ENCODE peak calls at places on chromosomes 13 and 19, in four cellular contexts. One of them, this sample, is unnamed.

GRCh38 chr19:6668696-6669095 is 1.3 kb downstream of the TNFSF14 start:
- DNase-seq in foreskin fibroblast: no peak
- DNase-seq in WTC11: no peak
- DNase-seq in lower lobe of right lung: no peak
- DNase-seq in this sample: no peak

GRCh38 chr19:46221152-46221551 is 8.4 kb upstream of the IGFL1 start:
- DNase-seq in foreskin fibroblast: no peak
- DNase-seq in WTC11: no peak
- DNase-seq in lower lobe of right lung: no peak
- DNase-seq in this sample: no peak

GRCh38 chr13:99302637-99303505 is 4.3 kb downstream of the GPR183 start:
- DNase-seq in foreskin fibroblast: no peak
- DNase-seq in lower lobe of right lung: no peak
- DNase-seq in WTC11: no peak
- DNase-seq in this sample: no peak

GRCh38 chr13:19713186-19713965 is 69.4 kb downstream of the PSPC1 start:
- DNase-seq in lower lobe of right lung: no peak
- DNase-seq in WTC11: no peak
- DNase-seq in foreskin fibroblast: peak
- DNase-seq in this sample: no peak

GRCh38 chr19:2887391-2887914 is 13.3 kb upstream of the ZNF57 start:
- DNase-seq in foreskin fibroblast: peak
- DNase-seq in WTC11: no peak
- DNase-seq in lower lobe of right lung: no peak
- DNase-seq in this sample: no peak

GRCh38 chr13:30832845-30833332 is 73.2 kb upstream of the MEDAG start:
- DNase-seq in WTC11: peak
- DNase-seq in foreskin fibroblast: no peak
- DNase-seq in lower lobe of right lung: peak
- DNase-seq in this sample: peak

GRCh38 chr19:3982701-3983541 is 2.3 kb downstream of the EEF2 start:
- DNase-seq in WTC11: no peak
- DNase-seq in lower lobe of right lung: no peak
- DNase-seq in foreskin fibroblast: peak
- DNase-seq in this sample: no peak

GRCh38 chr19:10368101-10368803 is 12.1 kb downstream of the TYK2 start:
- DNase-seq in foreskin fibroblast: no peak
- DNase-seq in WTC11: no peak
- DNase-seq in lower lobe of right lung: no peak
- DNase-seq in this sample: no peak

GRCh38 chr19:34639491-34640085 is 37.4 kb downstream of the SCGB2B2 start:
- DNase-seq in foreskin fibroblast: peak
- DNase-seq in WTC11: peak
- DNase-seq in lower lobe of right lung: no peak
- DNase-seq in this sample: peak

GRCh38 chr19:31301306-31301980 is 47.8 kb downstream of the TSHZ3 start:
- DNase-seq in foreskin fibroblast: no peak
- DNase-seq in lower lobe of right lung: no peak
- DNase-seq in WTC11: no peak
- DNase-seq in this sample: no peak

GRCh38 chr19:55189424-55189823 is 9.3 kb upstream of the SYT5 start:
- DNase-seq in foreskin fibroblast: peak
- DNase-seq in lower lobe of right lung: peak
- DNase-seq in WTC11: no peak
- DNase-seq in this sample: no peak

GRCh38 chr13:107767119-107767518 is 448.2 kb downstream of the LIG4 start:
- DNase-seq in WTC11: no peak
- DNase-seq in lower lobe of right lung: no peak
- DNase-seq in foreskin fibroblast: no peak
- DNase-seq in this sample: no peak

DNA sequence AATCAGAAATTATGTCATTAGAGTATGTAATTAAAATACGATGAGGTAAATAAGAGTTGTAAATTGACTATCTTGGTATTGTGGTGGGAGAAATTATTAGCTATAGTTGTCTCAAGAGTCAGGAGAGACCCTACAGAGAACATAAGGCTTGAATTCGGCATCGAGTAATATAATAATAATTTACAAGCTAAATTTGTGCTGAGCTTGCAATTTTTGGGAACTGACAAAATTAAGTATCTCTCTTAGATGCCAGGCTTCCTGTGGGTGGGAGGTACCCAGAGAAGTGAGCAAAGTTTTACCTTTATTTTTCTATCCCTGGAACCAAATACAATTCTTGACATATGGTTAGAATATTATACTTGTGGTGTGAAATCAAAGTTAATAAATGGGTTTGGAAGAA is 1637.0 kb downstream of the EFNB2 start:
- DNase-seq in foreskin fibroblast: no peak
- DNase-seq in WTC11: no peak
- DNase-seq in lower lobe of right lung: no peak
- DNase-seq in this sample: no peak
- TF ChIP-seq CTCF in foreskin fibroblast: no peak
- TF ChIP-seq CTCF in WTC11: no peak
- TF ChIP-seq CTCF in lower lobe of right lung: no peak
- TF ChIP-seq CTCF in this sample: no peak

GRCh38 chr13:52707375-52707774 is 32.2 kb downstream of the CNMD start:
- DNase-seq in WTC11: no peak
- DNase-seq in lower lobe of right lung: no peak
- DNase-seq in foreskin fibroblast: no peak
- DNase-seq in this sample: peak
- TF ChIP-seq CTCF in WTC11: no peak
- TF ChIP-seq CTCF in lower lobe of right lung: no peak
- TF ChIP-seq CTCF in foreskin fibroblast: no peak
- TF ChIP-seq CTCF in this sample: no peak

DNA sequence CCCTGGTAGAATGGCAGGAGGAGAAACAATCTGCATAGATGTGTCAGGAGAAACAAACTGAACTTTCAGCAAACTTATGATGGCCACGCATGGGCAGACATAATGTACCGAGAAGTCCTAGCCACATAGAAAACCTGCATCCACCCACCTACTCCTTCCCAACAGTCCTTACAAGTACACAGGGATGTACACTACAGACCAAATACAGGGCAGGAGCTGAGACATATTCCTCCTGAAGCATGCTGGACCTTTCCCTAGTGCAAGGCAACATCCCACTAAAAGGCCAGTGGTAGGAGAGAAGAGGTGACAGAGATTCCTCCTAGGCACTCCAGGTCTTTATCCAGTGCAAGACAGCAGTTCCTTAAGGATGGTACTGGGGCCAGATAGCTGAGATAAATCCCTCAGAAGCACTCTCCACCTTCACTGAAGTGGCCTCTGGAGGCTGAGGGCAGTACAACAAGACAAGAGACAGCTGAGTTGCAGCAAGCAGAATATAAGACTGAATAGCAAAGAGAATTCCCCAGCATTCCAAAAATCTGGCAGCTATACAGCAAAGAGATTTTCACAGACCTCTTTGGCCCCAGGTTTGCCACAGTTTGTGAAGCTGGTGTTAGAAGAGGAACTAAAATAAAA is 18.3 kb downstream of the VWA8 start:
- DNase-seq in foreskin fibroblast: peak
- DNase-seq in WTC11: peak
- DNase-seq in lower lobe of right lung: no peak
- DNase-seq in this sample: peak
- TF ChIP-seq CTCF in foreskin fibroblast: peak
- TF ChIP-seq CTCF in WTC11: no peak
- TF ChIP-seq CTCF in lower lobe of right lung: no peak
- TF ChIP-seq CTCF in this sample: peak

GRCh38 chr19:11499327-11499726 is 6.3 kb downstream of the ZNF653 start:
- DNase-seq in foreskin fibroblast: no peak
- DNase-seq in WTC11: no peak
- DNase-seq in lower lobe of right lung: no peak
- DNase-seq in this sample: no peak

GRCh38 chr19:11495481-11495880 is 10.2 kb downstream of the ZNF653 start:
- DNase-seq in foreskin fibroblast: no peak
- DNase-seq in lower lobe of right lung: no peak
- DNase-seq in WTC11: no peak
- DNase-seq in this sample: no peak

GRCh38 chr19:11495885-11496284 is 9.8 kb downstream of the ZNF653 start:
- DNase-seq in WTC11: no peak
- DNase-seq in lower lobe of right lung: no peak
- DNase-seq in foreskin fibroblast: no peak
- DNase-seq in this sample: no peak

GRCh38 chr19:11496391-11497163 is 9.1 kb downstream of the ZNF653 start:
- DNase-seq in WTC11: peak
- DNase-seq in foreskin fibroblast: peak
- DNase-seq in lower lobe of right lung: peak
- DNase-seq in this sample: peak

DNA sequence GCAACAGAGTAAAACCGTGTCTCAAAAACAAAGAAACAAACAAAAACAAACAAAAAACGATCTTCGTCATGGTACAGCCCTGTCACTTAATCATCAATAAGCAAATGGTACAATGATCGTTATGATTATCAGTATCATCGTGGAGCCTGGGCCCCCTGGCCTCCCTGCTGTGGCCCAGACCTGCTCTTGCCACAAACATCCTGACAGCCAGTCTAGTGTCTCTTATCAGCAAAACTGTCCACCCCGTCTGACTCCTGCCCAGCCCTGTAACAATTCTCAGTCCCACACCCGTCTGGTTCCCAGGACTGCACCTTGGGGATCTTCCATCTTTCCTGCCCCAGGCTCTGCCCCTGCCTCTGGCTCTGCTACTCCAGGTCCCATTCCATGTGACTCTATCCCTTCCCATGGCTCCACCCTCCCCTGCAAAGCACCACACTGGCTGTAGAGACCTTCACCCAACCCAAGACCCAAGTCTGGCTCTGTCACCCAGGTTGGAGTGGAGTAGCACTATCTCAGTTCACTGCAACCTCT is 5.7 kb downstream of the ZNF653 start:
- DNase-seq in WTC11: no peak
- DNase-seq in foreskin fibroblast: no peak
- DNase-seq in lower lobe of right lung: no peak
- DNase-seq in this sample: no peak
- TF ChIP-seq CTCF in WTC11: no peak
- TF ChIP-seq CTCF in foreskin fibroblast: no peak
- TF ChIP-seq CTCF in lower lobe of right lung: no peak
- TF ChIP-seq CTCF in this sample: no peak

GRCh38 chr13:113756441-113757097 is 2.5 kb upstream of the TMEM255B start:
- DNase-seq in lower lobe of right lung: no peak
- DNase-seq in WTC11: no peak
- DNase-seq in foreskin fibroblast: no peak
- DNase-seq in this sample: no peak

GRCh38 chr13:113761136-113761535 is 2.1 kb downstream of the TMEM255B start:
- DNase-seq in WTC11: no peak
- DNase-seq in foreskin fibroblast: no peak
- DNase-seq in lower lobe of right lung: no peak
- DNase-seq in this sample: no peak

GRCh38 chr13:113762075-113762474 is 3.0 kb downstream of the TMEM255B start:
- DNase-seq in WTC11: no peak
- DNase-seq in foreskin fibroblast: no peak
- DNase-seq in lower lobe of right lung: no peak
- DNase-seq in this sample: no peak

GRCh38 chr13:113759525-113760137 is 605 bp downstream of the TMEM255B start:
- DNase-seq in WTC11: no peak
- DNase-seq in lower lobe of right lung: no peak
- DNase-seq in foreskin fibroblast: no peak
- DNase-seq in this sample: no peak

DNA sequence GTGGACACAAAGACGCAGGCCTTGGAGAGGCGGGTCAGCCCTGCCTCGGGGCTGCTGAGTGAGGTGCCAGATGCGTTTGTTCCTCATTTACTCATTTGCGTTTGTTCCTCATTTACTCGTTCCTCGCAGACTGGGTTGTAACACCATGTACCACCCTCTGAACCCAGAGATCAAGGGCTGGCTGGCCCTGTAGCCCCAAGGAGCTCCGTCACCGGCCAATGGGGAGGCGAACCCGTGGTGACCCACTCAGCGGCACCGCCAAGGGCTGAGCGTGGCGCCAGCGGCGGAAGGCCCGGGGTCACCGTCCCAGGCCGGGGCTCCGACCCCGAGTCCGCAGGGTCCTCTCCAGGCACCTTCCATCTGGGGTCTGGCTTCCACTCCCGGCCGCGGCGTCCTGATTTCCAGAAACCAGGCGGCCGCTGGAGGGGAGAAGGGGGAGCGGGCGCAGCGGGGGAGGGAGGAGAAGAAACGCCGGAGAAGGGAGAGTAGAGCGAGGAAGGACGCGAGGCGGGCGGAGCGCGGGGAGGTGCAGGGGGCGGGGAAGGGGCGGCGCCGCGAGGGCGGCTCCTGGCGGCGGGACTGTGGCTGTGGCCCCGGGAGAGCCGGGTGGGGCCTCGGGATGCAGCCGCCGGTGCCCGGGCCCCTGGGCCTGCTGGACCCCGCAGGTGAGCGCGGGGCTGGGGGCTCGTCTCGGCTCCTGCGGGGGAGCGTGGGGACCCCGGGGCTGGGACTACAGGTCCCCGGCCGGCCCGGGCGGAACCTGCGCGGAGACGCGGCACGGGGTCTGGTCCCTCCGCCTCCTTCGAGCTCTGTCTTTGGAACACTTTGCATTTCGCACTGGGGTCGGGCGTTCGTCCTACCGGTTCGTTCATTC is at the start of gene TMEM255B:
- DNase-seq in WTC11: peak
- DNase-seq in lower lobe of right lung: peak
- DNase-seq in foreskin fibroblast: peak
- DNase-seq in this sample: peak
- TF ChIP-seq CTCF in WTC11: no peak
- TF ChIP-seq CTCF in lower lobe of right lung: peak
- TF ChIP-seq CTCF in foreskin fibroblast: no peak
- TF ChIP-seq CTCF in this sample: no peak

This sample was measured in glutamatergic neuron.